ENCODE peak calls at places on chromosome 3, in five cellular contexts. Y is A549, E is HepG2, L is ovary, M is GM12878. D is an unnamed sample.

GRCh38 chr3:139281512-139282196 is 62.2 kb upstream of the MRPS22 start:
- DNase-seq in L (no peak), M (no peak), Y (no peak), E (no peak), D (no peak)

GRCh38 chr3:184565421-184566211 is 4.0 kb downstream of the EPHB3 start:
- DNase-seq in Y (peak), L (peak), M (no peak), E (no peak), D (peak)

GRCh38 chr3:24117508-24117907 is 172.4 kb downstream of the NR1D2 start:
- DNase-seq in Y (no peak), M (no peak), E (no peak), L (no peak), D (no peak)

GRCh38 chr3:70992557-70992956 is 591.0 kb downstream of the FOXP1 start:
- DNase-seq in E (no peak), M (no peak), Y (no peak), L (no peak), D (no peak)

GRCh38 chr3:143119974-143120715 is 574 bp downstream of the CHST2 start:
- DNase-seq in E (no peak), L (no peak), M (no peak), Y (peak), D (no peak)

GRCh38 chr3:124669470-124669869 is 60.8 kb upstream of the UMPS start:
- DNase-seq in E (no peak), M (no peak), Y (peak), L (no peak), D (no peak)

GRCh38 chr3:126179825-126180476 is 435 bp downstream of the ALDH1L1 start:
- DNase-seq in Y (no peak), E (peak), M (no peak), L (peak), D (no peak)

GRCh38 chr3:197555281-197556261 is at the start of gene BDH1:
- DNase-seq in E (no peak), M (no peak), Y (no peak), L (no peak), D (peak)

GRCh38 chr3:44045476-44046275 is 196.0 kb upstream of the TOPAZ1 start:
- DNase-seq in Y (no peak), E (no peak), M (peak), L (no peak), D (peak)

GRCh38 chr3:4906107-4906621 is 73.1 kb upstream of the BHLHE40 start:
- DNase-seq in Y (no peak), M (no peak), L (no peak), E (no peak), D (no peak)

GRCh38 chr3:71779674-71780377 is 5.1 kb downstream of the PROK2 start:
- DNase-seq in M (no peak), E (no peak), Y (no peak), L (no peak), D (no peak)

GRCh38 chr3:59261009-59261408 is 211.2 kb upstream of the CFAP20DC start:
- DNase-seq in M (no peak), Y (no peak), L (no peak), E (no peak), D (no peak)

GRCh38 chr3:189570916-189571315 is 60.3 kb upstream of the TP63 start:
- DNase-seq in Y (no peak), E (no peak), M (peak), L (no peak), D (no peak)

GRCh38 chr3:155572085-155572484 is 172.8 kb downstream of the PLCH1 start:
- DNase-seq in L (no peak), Y (no peak), M (no peak), E (no peak), D (no peak)
- TF ChIP-seq EP300 in L (no peak), Y (no peak), M (no peak), E (no peak), D (no peak)

GRCh38 chr3:149971403-149972075 is 844 bp upstream of the PFN2 start:
- DNase-seq in Y (peak), M (no peak), E (peak), L (peak), D (peak)
- TF ChIP-seq POLR2A in Y (no peak), M (no peak), E (no peak), L (peak), D (no peak)

DNA sequence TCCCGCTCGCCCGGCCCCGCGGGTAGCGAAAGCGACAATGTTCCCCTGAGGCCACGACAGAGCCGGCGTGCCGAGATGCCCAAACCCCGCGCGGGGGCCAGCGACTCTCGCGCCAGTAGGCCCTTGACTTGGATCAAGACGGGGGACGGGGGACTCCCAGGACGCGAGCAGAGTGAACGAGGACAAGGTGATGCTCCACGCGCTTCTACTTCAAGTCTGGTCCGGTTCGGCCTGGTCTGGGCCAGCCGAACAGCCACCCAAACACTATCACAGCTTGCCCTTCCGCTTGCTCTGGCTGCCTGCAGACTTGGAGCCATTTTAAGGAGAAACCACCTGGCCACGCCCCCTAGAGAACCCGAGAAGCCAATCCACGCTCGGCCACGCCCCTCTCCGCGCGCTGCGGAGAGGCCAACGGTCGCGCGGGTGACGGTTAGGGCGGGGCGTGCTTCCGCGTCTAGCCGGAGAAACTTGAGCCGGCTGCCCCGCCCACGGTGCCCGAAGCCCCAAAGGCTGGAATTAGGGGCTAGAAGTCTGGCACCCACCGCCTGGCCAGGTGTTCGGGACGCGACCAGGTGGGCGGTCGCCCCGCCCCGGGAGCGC is 608 bp upstream of the NDUFAF3 start:
- DNase-seq in L (peak), M (peak), Y (peak), E (peak), D (peak)
- TF ChIP-seq EP300 in L (no peak), M (peak), Y (no peak), E (no peak), D (no peak)

GRCh38 chr3:182793663-182794454 is 555 bp downstream of the ATP11B start:
- DNase-seq in L (peak), Y (peak), E (peak), M (no peak), D (peak)
- TF ChIP-seq POLR2A in L (no peak), Y (no peak), E (no peak), M (peak), D (no peak)

DNA sequence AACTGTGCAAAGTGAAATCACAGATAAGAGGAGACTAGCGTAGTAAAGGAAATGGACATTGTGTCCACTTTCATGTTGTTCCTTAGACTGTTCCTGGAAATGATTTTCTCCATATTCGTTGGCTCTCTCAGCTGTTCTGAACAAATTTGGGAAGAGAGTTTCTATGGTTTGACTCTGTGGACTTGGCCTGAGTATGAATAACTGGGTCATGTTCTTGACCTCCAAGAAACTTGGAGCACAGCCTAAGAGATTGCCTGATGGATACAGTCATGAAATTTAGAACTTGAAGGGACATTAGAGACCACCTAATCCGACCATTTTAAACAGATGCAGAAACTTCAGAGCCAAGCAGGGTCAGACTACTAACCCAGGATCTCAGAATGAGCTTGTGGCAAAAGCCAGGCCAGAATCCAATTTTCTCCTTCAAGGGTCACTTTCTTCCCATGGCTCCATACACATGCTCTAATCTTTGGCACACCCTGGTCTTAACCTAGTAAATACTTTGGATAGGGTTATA is 430.4 kb downstream of the RBMS3 start:
- DNase-seq in L (peak), Y (no peak), E (no peak), M (no peak), D (no peak)
- TF ChIP-seq EP300 in L (peak), Y (no peak), E (no peak), M (no peak), D (no peak)

DNA sequence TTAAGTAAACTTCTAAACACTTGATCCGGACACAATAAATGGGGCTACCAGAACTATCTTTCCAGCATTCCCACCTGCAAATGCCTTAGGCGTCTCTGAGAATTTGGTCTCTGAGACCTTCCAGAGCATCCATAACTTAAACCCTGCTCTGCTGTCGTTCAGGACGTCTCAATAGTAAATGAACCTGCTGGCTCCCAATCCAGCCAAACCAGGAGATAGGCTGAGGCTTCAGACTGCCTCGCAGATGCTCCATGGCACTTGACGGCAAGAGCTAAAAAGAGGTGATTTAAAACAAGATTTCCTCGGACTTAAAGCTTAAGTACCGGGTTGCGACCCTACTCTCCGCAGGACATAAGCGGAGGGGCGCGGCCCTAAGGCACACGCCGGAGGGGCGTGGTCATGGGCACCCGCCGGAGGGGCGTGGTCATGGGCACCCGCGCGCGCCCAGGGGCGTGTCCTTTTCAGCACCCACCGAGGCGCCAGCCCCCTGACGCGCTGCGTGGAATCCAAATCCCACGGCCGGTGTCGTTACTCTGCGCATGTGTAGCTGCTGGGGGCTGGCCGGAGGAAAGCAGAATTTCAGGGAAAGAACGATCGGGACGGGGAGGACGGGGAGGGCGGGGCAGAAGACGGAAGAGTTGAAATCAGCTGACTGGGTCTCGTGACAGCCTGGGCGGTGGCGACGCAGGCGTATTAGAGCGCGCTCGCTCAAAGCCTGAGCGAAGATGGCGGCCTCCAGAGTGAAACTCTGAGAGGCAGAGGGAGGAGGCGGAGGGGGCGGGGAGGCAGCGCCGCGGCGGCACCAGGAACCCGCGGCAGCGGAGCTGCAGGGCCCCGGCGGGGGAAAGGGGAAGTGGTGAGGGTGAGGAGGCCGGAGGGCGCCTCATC is at the start of gene DNAJC13:
- DNase-seq in E (peak), M (peak), L (peak), Y (peak), D (peak)
- TF ChIP-seq POLR2A in E (peak), M (peak), L (peak), Y (peak), D (peak)

D was measured in stomach.